ENCODE peak calls at places on chromosome 19, in ten cellular contexts. J, K, R, U, I, Q, G, F, N and Z are unnamed samples.
A peak's percentile ranks its signal among the peaks of the same experiment; 100 is the strongest.

GRCh38 chr19:54518844-54519243 is 16.2 kb downstream of the LAIR2 start:
- DNase-seq in I (no peak), G (peak; percentile 15), R (no peak), K (no peak), F (no peak), U (no peak), Q (no peak), J (no peak), N (no peak), Z (no peak)

GRCh38 chr19:4624733-4625362 is 14.5 kb upstream of the TNFAIP8L1 start:
- DNase-seq in Q (no peak), R (peak; percentile 55), N (no peak), F (peak; percentile 87), U (no peak), G (no peak), K (no peak), J (no peak), I (peak; percentile 39), Z (no peak)

GRCh38 chr19:5214902-5215301 is 125.7 kb downstream of the PTPRS start:
- DNase-seq in I (no peak), J (no peak), N (no peak), Q (no peak), R (no peak), U (no peak), F (no peak), K (no peak), G (no peak), Z (no peak)

GRCh38 chr19:8445488-8446001 is 770 bp downstream of the HNRNPM start:
- DNase-seq in N (peak; percentile 43), G (peak; percentile 66), J (no peak), Q (peak; percentile 45), K (no peak), U (no peak), F (no peak), I (peak; percentile 51), R (peak; percentile 56), Z (no peak)

GRCh38 chr19:33110201-33110910 is 21.6 kb upstream of the WDR88 start:
- DNase-seq in F (no peak), U (no peak), K (no peak), N (no peak), J (peak; percentile 82), Q (no peak), I (peak; percentile 65), G (no peak), R (no peak), Z (no peak)

GRCh38 chr19:6718741-6719539 is 1.5 kb downstream of the C3 start:
- DNase-seq in F (peak; percentile 95), Q (peak; percentile 48), K (no peak), U (no peak), N (peak; percentile 56), I (peak; percentile 23), R (peak; percentile 85), G (peak; percentile 29), J (no peak), Z (peak; percentile 59)

GRCh38 chr19:31340059-31341025 is 8.9 kb downstream of the TSHZ3 start:
- DNase-seq in G (no peak), F (peak; percentile 27), U (peak; percentile 59), Q (peak; percentile 41), J (no peak), N (no peak), I (peak; percentile 13), K (no peak), R (no peak), Z (no peak)

GRCh38 chr19:54209058-54209747 is 8.5 kb downstream of the RPS9 start:
- DNase-seq in K (no peak), I (peak; percentile 45), R (peak; percentile 31), Q (no peak), U (no peak), N (no peak), J (no peak), F (peak; percentile 67), G (no peak), Z (peak; percentile 75)

GRCh38 chr19:6362351-6362801 is 1.0 kb downstream of the CLPP start:
- DNase-seq in Q (no peak), U (no peak), J (no peak), I (peak; percentile 48), N (no peak), K (no peak), F (no peak), R (no peak), G (peak; percentile 35), Z (no peak)

GRCh38 chr19:49801966-49802661 is 11.0 kb downstream of the FUZ start:
- DNase-seq in K (no peak), I (peak; percentile 38), N (no peak), R (peak; percentile 91), J (peak; percentile 84), G (no peak), Q (peak; percentile 96), F (peak; percentile 91), U (no peak), Z (peak; percentile 91)

GRCh38 chr19:42397315-42398166 is 7.4 kb upstream of the CNFN start:
- DNase-seq in R (no peak), F (no peak), I (no peak), N (no peak), Q (no peak), J (peak; percentile 50), U (no peak), G (no peak), K (no peak), Z (no peak)

GRCh38 chr19:33225458-33225925 is at the start of gene SLC7A10:
- DNase-seq in F (no peak), R (peak; percentile 82), U (no peak), K (no peak), Q (peak; percentile 55), N (no peak), G (no peak), I (no peak), J (no peak), Z (no peak)

GRCh38 chr19:8335343-8336071 is 7.6 kb downstream of the KANK3 start:
- DNase-seq in F (peak; percentile 73), G (peak; percentile 50), N (peak; percentile 47), J (no peak), K (no peak), U (no peak), R (peak; percentile 56), Q (no peak), I (no peak), Z (no peak)

GRCh38 chr19:41531438-41532311 is 44.3 kb upstream of the CEACAM21 start:
- DNase-seq in R (peak; percentile 19), Q (peak; percentile 76), G (peak; percentile 81), K (peak; percentile 89), F (no peak), J (no peak), U (no peak), I (peak; percentile 48), N (peak; percentile 93), Z (peak; percentile 64)

GRCh38 chr19:49879243-49879960 is 1.9 kb downstream of the TBC1D17 start:
- DNase-seq in R (no peak), U (no peak), F (no peak), I (no peak), K (no peak), J (no peak), G (no peak), N (no peak), Q (no peak), Z (no peak)

GRCh38 chr19:1170938-1171754 is 2.9 kb downstream of the SBNO2 start:
- DNase-seq in N (no peak), G (no peak), K (no peak), R (no peak), F (no peak), I (no peak), Q (no peak), J (no peak), U (no peak), Z (peak; percentile 31)

GRCh38 chr19:11180346-11180745 is 17.0 kb downstream of the KANK2 start:
- DNase-seq in R (no peak), K (no peak), N (no peak), J (no peak), G (no peak), I (no peak), F (no peak), U (no peak), Q (peak; percentile 56), Z (no peak)

GRCh38 chr19:4935449-4935848 is 26.1 kb downstream of the UHRF1 start:
- DNase-seq in I (no peak), K (no peak), J (no peak), F (no peak), N (no peak), R (no peak), U (no peak), Q (no peak), G (no peak), Z (no peak)